ENCODE peak calls at places on chromosome X, in five cellular contexts. R, I, P, J and Z are unnamed samples.

GRCh38 chrX:103446665-103447302 is 70.4 kb downstream of the BEX3 start:
- DNase-seq in I (no peak), J (peak), R (no peak), P (no peak), Z (no peak)

GRCh38 chrX:150842198-150842553 is 56.3 kb downstream of the CD99L2 start:
- DNase-seq in I (no peak), J (no peak), P (no peak), R (no peak), Z (no peak)

GRCh38 chrX:102067966-102068723 is 57.3 kb upstream of the TCEAL2 start:
- DNase-seq in R (no peak), P (no peak), J (peak), I (peak), Z (no peak)

GRCh38 chrX:51395807-51396728 is 63.4 kb downstream of the NUDT10 start:
- DNase-seq in R (peak), J (no peak), P (no peak), I (no peak), Z (no peak)

GRCh38 chrX:31832263-31832662 is 760.4 kb upstream of the FTHL17 start:
- DNase-seq in P (no peak), J (no peak), R (no peak), I (no peak), Z (no peak)

GRCh38 chrX:154082396-154083133 is 15.0 kb downstream of the MECP2 start:
- DNase-seq in P (no peak), I (peak), R (no peak), J (peak), Z (no peak)

GRCh38 chrX:48864210-48864609 is 28.8 kb upstream of the PCSK1N start:
- DNase-seq in P (no peak), J (peak), I (peak), R (no peak), Z (no peak)

GRCh38 chrX:151239748-151240147 is 63.4 kb downstream of the GPR50 start:
- DNase-seq in J (no peak), R (no peak), I (no peak), P (no peak), Z (no peak)

GRCh38 chrX:80808854-80809493 is 703 bp downstream of the BRWD3 start:
- DNase-seq in I (no peak), P (peak), R (peak), J (peak), Z (no peak)

GRCh38 chrX:99901091-99901490 is 509.0 kb downstream of the PCDH19 start:
- DNase-seq in I (no peak), P (no peak), R (no peak), J (no peak), Z (no peak)

DNA sequence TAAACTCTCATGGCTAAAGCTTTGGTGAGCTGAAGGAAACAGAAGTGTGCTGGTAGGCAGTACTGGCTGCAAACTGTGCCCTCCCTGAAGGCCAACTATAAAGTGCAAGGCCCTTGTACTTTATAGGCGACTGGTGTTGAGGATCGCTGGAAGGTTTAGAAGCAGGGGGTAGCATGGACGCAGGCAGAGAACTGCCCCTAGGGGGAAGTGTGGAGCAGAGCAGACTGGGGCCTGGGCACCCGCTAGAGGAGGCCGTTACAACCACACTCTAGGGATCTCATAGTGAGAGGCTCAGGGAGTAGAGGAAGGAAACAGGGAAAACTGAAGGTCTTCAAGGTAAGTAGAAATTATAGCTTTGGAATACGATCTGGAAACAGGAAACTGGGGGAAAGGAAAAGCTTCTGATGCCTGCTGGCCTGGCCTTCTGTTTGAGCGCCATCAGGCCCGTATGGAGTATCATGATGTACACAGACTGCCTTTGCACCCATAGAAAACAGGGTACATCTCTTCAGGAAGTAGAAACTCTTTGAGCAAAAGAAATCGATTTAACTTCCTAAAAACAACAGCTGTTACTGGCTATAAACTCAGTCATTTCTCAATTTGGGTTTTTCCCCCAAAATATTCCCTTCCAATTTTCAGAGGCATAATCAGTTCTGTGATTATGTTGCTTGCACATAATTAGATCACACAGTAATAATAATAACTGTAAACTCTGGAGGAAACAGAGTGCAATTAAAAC is 23.9 kb upstream of the TMSB4X start:
- DNase-seq in I (no peak), P (peak), J (no peak), R (no peak), Z (no peak)
- TF ChIP-seq CTCF in I (no peak), P (peak), J (peak), R (no peak), Z (peak)

DNA sequence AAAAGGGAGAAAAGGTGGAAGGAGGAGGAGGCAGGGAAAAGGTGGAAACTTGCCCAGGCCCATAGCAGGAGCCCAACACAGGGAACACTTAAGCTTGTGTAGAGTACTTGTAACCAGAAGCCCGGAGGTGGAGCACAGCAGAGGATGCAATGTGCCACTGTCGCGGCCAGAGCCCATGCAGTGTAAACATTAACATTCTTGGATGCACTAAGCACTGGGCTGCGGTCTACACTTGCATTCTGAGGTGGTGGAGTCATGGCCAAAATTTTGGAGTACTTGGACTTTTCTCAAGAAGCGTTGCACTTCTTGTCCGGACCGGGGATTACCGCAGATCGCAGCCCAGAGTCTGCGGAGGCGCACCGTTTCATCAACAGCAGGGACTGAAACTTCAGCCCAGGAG is 4.5 kb upstream of the RHOXF1 start:
- DNase-seq in P (no peak), J (no peak), I (peak), R (no peak), Z (no peak)
- H3K4me3 ChIP-seq in P (no peak), J (no peak), I (no peak), R (no peak), Z (no peak)

GRCh38 chrX:137743414-137743813 is 177.5 kb downstream of the ZIC3 start:
- DNase-seq in I (no peak), J (no peak), P (no peak), R (no peak), Z (no peak)

GRCh38 chrX:137747231-137747630 is 181.3 kb downstream of the ZIC3 start:
- DNase-seq in R (no peak), I (no peak), P (no peak), J (no peak), Z (no peak)

GRCh38 chrX:137748827-137749226 is 182.9 kb downstream of the ZIC3 start:
- DNase-seq in I (no peak), J (no peak), P (no peak), R (no peak), Z (no peak)

GRCh38 chrX:137746289-137746688 is 180.4 kb downstream of the ZIC3 start:
- DNase-seq in R (no peak), J (no peak), P (no peak), I (no peak), Z (no peak)

GRCh38 chrX:137749282-137749681 is 183.4 kb downstream of the ZIC3 start:
- DNase-seq in I (no peak), R (no peak), P (no peak), J (no peak), Z (no peak)
- TF ChIP-seq CTCF in I (no peak), R (no peak), P (no peak), J (no peak), Z (no peak)

DNA sequence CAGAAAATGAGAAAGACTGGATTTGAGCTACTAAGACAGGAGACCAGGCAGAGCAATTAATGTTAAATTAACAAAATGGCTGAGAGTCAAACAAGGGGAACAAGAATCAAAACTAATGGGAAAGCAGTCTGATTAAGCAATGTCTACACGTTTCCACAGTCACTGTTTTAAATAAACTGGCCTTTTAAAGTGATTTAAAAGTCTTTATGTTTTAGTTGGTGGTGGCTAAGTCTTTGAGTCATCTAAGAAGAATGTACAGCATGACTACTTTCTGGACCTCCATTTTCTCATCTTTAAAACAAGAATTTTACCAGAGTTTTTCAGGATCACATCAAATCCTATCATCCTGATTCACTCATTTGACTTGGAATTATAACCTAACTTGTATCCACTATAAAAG is 233.8 kb downstream of the ENOX2 start:
- DNase-seq in I (peak), R (no peak), P (no peak), J (peak), Z (no peak)
- H3K4me3 ChIP-seq in I (no peak), R (no peak), P (no peak), J (no peak), Z (no peak)

DNA sequence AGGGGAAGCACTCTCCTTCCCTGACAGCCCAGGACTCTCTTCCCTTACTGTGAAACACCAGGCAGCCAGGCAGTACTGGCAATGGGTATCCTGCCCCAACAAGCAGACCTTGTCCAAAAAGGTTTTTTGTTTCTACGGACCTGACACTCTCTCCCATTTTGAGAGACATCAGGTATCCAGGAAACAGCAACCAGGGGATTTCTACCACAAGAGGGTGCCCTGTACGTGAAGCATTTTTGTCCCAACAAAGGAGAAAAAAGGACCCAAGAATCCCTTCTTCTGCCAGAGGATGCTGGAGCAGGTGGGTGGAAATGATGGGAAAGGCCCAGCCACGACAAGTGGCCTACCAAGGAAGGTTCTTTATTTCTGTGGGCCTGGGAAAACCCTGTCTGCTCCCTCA is 65.7 kb upstream of the FGF13 start:
- DNase-seq in R (no peak), I (no peak), J (no peak), P (no peak), Z (no peak)
- TF ChIP-seq CTCF in R (no peak), I (peak), J (peak), P (no peak), Z (peak)

GRCh38 chrX:77447339-77448149 is at the start of gene FGF16:
- DNase-seq in P (no peak), J (no peak), I (peak), R (no peak), Z (no peak)

GRCh38 chrX:77448170-77448569 is 981 bp downstream of the FGF16 start:
- DNase-seq in R (no peak), P (no peak), I (no peak), J (no peak), Z (no peak)

GRCh38 chrX:77444075-77444474 is 3.1 kb upstream of the FGF16 start:
- DNase-seq in I (peak), J (no peak), P (no peak), R (no peak), Z (no peak)

GRCh38 chrX:77446840-77447239 is 349 bp upstream of the FGF16 start:
- DNase-seq in R (no peak), P (no peak), I (peak), J (no peak), Z (no peak)

GRCh38 chrX:77446029-77446585 is 1.1 kb upstream of the FGF16 start:
- DNase-seq in P (peak), J (no peak), I (no peak), R (peak), Z (no peak)
- H3K4me3 ChIP-seq in P (peak), J (peak), I (peak), R (no peak), Z (no peak)

DNA sequence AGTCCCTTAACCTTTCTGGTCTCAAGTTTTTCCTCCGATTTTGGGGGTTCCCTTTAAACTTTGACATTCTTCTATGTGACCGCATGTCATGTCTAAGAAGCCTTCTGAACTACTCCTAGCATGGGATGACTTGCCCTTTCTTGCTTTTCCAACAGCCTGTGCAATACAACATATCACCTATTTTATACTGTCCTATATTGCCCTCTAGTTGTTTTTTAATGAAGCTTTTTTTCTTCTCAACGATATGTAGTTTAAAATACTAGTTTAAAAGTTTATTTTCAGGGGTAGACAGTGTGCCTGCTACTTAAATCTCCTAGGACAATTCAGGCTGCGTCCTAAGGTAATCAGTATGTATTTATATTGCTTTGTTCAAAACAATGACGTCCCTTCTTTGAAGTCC is 1.0 kb upstream of the IGBP1 start:
- DNase-seq in J (no peak), P (no peak), I (peak), R (no peak), Z (no peak)
- TF ChIP-seq CTCF in J (no peak), P (no peak), I (no peak), R (no peak), Z (peak)